ENCODE peak calls at places on chromosomes 6 and 20, in seven cellular contexts. P, C, V, L, Q, G and Z are unnamed samples.

GRCh38 chr20:39264506-39265172 is 302.5 kb downstream of the DHX35 start:
- DNase-seq in P (peak; percentile 9), C (peak; percentile 81), V (peak; percentile 85), L (peak; percentile 83), Q (no peak), G (peak; percentile 27), Z (peak; percentile 7)

GRCh38 chr20:52814371-52814770 is 157.8 kb upstream of the TSHZ2 start:
- DNase-seq in P (no peak), C (no peak), V (no peak), L (no peak), Q (no peak), G (no peak), Z (no peak)

GRCh38 chr20:4488407-4489339 is 233.0 kb upstream of the PRND start:
- DNase-seq in P (no peak), C (no peak), V (no peak), L (peak; percentile 20), Q (no peak), G (no peak), Z (no peak)

GRCh38 chr6:150373260-150373701 is 4.5 kb downstream of the IYD start:
- DNase-seq in P (no peak), C (no peak), V (no peak), L (peak; percentile 26), Q (no peak), G (no peak), Z (no peak)

GRCh38 chr6:7073082-7073783 is 34.5 kb upstream of the RREB1 start:
- DNase-seq in P (no peak), C (no peak), V (no peak), L (no peak), Q (no peak), G (no peak), Z (no peak)

GRCh38 chr6:163738725-163739124 is 324.2 kb downstream of the QKI start:
- DNase-seq in P (no peak), C (no peak), V (no peak), L (no peak), Q (no peak), G (no peak), Z (peak; percentile 22)

GRCh38 chr6:90790058-90790457 is 203.2 kb upstream of the MAP3K7 start:
- DNase-seq in P (no peak), C (no peak), V (no peak), L (peak; percentile 3), Q (no peak), G (no peak), Z (no peak)

GRCh38 chr6:13355043-13355945 is 27.0 kb upstream of the TBC1D7 start:
- DNase-seq in P (peak; percentile 6), C (peak; percentile 42), V (peak; percentile 66), L (peak; percentile 97), Q (no peak), G (peak; percentile 35), Z (peak; percentile 47)

GRCh38 chr20:37081717-37082289 is 14.0 kb downstream of the RBL1 start:
- DNase-seq in P (peak; percentile 38), C (no peak), V (no peak), L (peak; percentile 17), Q (no peak), G (peak; percentile 31), Z (no peak)

GRCh38 chr20:48940170-48940569 is 18.7 kb downstream of the ARFGEF2 start:
- DNase-seq in P (no peak), C (no peak), V (no peak), L (no peak), Q (no peak), G (no peak), Z (no peak)

GRCh38 chr20:2042400-2042799 is 48.5 kb upstream of the PDYN start:
- DNase-seq in P (no peak), C (no peak), V (no peak), L (peak; percentile 40), Q (no peak), G (no peak), Z (no peak)

GRCh38 chr6:138555294-138555988 is 56.1 kb upstream of the NHSL1 start:
- DNase-seq in P (no peak), C (no peak), V (no peak), L (no peak), Q (no peak), G (no peak), Z (no peak)

GRCh38 chr20:59242714-59243626 is 57.4 kb upstream of the EDN3 start:
- DNase-seq in P (no peak), C (no peak), V (no peak), L (no peak), Q (no peak), G (peak; percentile 22), Z (no peak)

GRCh38 chr20:25053207-25054132 is 4.5 kb downstream of the ACSS1 start:
- DNase-seq in P (no peak), C (no peak), V (no peak), L (peak; percentile 79), Q (no peak), G (no peak), Z (no peak)